ENCODE peak calls at places on chromosomes 13 and 19, in four cellular contexts. One of them, this sample, is unnamed.

GRCh38 chr13:44199627-44200207 is 173.9 kb upstream of the SERP2 start:
- DNase-seq in GM12878: no peak
- DNase-seq in K562: no peak
- DNase-seq in HCT116: no peak
- DNase-seq in this sample: no peak

GRCh38 chr13:61891420-61891819 is 475.8 kb upstream of the PCDH20 start:
- DNase-seq in GM12878: no peak
- DNase-seq in K562: no peak
- DNase-seq in HCT116: no peak
- DNase-seq in this sample: no peak

GRCh38 chr19:56639217-56639616 is 3.7 kb upstream of the SMIM17 start:
- DNase-seq in GM12878: no peak
- DNase-seq in K562: peak
- DNase-seq in HCT116: no peak
- DNase-seq in this sample: no peak

GRCh38 chr19:13883665-13884064 is 6.7 kb downstream of the NANOS3 start:
- DNase-seq in GM12878: no peak
- DNase-seq in K562: peak
- DNase-seq in HCT116: no peak
- DNase-seq in this sample: no peak

GRCh38 chr19:38676023-38676877 is 28.8 kb downstream of the ACTN4 start:
- DNase-seq in GM12878: no peak
- DNase-seq in K562: peak
- DNase-seq in HCT116: no peak
- DNase-seq in this sample: no peak

GRCh38 chr13:34044660-34045080 is 226.7 kb downstream of the RFC3 start:
- DNase-seq in GM12878: no peak
- DNase-seq in K562: no peak
- DNase-seq in HCT116: peak
- DNase-seq in this sample: no peak

GRCh38 chr19:53959176-53959757 is 3.5 kb upstream of the CACNG8 start:
- DNase-seq in GM12878: no peak
- DNase-seq in K562: no peak
- DNase-seq in HCT116: no peak
- DNase-seq in this sample: no peak

GRCh38 chr13:100818706-100819105 is 144.1 kb upstream of the TMTC4 start:
- DNase-seq in GM12878: no peak
- DNase-seq in K562: no peak
- DNase-seq in HCT116: no peak
- DNase-seq in this sample: no peak

GRCh38 chr19:14369399-14370168 is 11.7 kb upstream of the ADGRE5 start:
- DNase-seq in GM12878: no peak
- DNase-seq in K562: peak
- DNase-seq in HCT116: no peak
- DNase-seq in this sample: no peak

GRCh38 chr19:42370068-42370520 is 20.0 kb downstream of the CNFN start:
- DNase-seq in GM12878: no peak
- DNase-seq in K562: peak
- DNase-seq in HCT116: no peak
- DNase-seq in this sample: peak

GRCh38 chr19:46495789-46496099 is at the start of gene PNMA8B:
- DNase-seq in GM12878: no peak
- DNase-seq in K562: peak
- DNase-seq in HCT116: no peak
- DNase-seq in this sample: peak

GRCh38 chr13:34207334-34207733 is 389.4 kb downstream of the RFC3 start:
- DNase-seq in GM12878: no peak
- DNase-seq in K562: no peak
- DNase-seq in HCT116: no peak
- DNase-seq in this sample: no peak

GRCh38 chr13:57637515-57637914 is 6.0 kb downstream of the PCDH17 start:
- DNase-seq in GM12878: no peak
- DNase-seq in K562: no peak
- DNase-seq in HCT116: no peak
- DNase-seq in this sample: no peak
- TF ChIP-seq EGR1 in GM12878: no peak
- TF ChIP-seq EGR1 in K562: no peak
- TF ChIP-seq EGR1 in HCT116: no peak
- TF ChIP-seq EGR1 in this sample: no peak

GRCh38 chr13:109687559-109688448 is 98.6 kb downstream of the IRS2 start:
- DNase-seq in GM12878: no peak
- DNase-seq in K562: no peak
- DNase-seq in HCT116: no peak
- DNase-seq in this sample: no peak
- TF ChIP-seq EGR1 in GM12878: no peak
- TF ChIP-seq EGR1 in K562: no peak
- TF ChIP-seq EGR1 in HCT116: no peak
- TF ChIP-seq EGR1 in this sample: no peak

GRCh38 chr13:22648325-22648758 is 532.4 kb upstream of the SGCG start:
- DNase-seq in GM12878: no peak
- DNase-seq in K562: no peak
- DNase-seq in HCT116: no peak
- DNase-seq in this sample: no peak
- TF ChIP-seq EGR1 in GM12878: no peak
- TF ChIP-seq EGR1 in K562: no peak
- TF ChIP-seq EGR1 in HCT116: no peak
- TF ChIP-seq EGR1 in this sample: no peak

GRCh38 chr19:48319647-48320537 is 5.5 kb upstream of the EMP3 start:
- DNase-seq in GM12878: no peak
- DNase-seq in K562: peak
- DNase-seq in HCT116: peak
- DNase-seq in this sample: peak

GRCh38 chr19:48315712-48316111 is 9.6 kb upstream of the EMP3 start:
- DNase-seq in GM12878: no peak
- DNase-seq in K562: no peak
- DNase-seq in HCT116: no peak
- DNase-seq in this sample: no peak

GRCh38 chr19:48321622-48322591 is 3.4 kb upstream of the EMP3 start:
- DNase-seq in GM12878: peak
- DNase-seq in K562: peak
- DNase-seq in HCT116: peak
- DNase-seq in this sample: peak

GRCh38 chr19:48321372-48321621 is 4.1 kb upstream of the EMP3 start:
- DNase-seq in GM12878: peak
- DNase-seq in K562: peak
- DNase-seq in HCT116: peak
- DNase-seq in this sample: no peak

DNA sequence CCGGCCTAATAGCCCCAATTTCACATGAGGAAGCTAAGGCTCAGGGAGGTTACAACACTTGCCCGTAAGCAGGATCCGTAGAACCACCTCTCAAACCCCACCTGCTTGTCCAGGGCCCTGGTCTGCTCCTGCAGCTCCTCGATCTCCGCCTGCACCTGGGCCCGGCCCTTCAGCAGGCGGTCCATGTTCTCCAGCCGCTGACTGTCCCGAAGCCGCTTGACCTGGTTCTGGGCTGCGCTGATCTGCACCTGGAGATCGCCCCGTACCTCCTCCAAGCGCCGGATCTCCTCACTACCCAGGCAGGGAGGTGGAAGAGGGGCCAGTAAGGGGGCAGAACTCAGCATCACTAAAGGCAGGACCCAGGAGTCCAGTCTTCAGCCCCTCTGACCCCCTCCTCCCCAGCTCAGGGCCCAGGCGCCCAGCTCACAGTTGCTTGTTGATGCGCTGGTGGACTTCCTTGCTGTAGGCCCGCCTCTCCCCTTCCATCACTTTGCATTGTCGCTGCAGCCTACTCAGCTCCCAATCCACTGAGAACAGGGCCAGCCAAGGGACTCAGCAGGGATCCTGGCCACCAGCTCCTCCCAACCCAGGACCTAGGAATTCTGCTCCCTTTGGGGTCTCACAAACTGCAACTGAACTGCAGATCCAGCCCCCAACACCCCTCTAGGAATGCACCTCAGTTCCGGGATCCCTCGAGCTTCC is 6.9 kb upstream of the EMP3 start:
- DNase-seq in GM12878: no peak
- DNase-seq in K562: no peak
- DNase-seq in HCT116: no peak
- DNase-seq in this sample: no peak
- TF ChIP-seq EGR1 in GM12878: no peak
- TF ChIP-seq EGR1 in K562: no peak
- TF ChIP-seq EGR1 in HCT116: no peak
- TF ChIP-seq EGR1 in this sample: no peak

GRCh38 chr13:111480503-111480902 is 160.1 kb downstream of the TEX29 start:
- DNase-seq in GM12878: no peak
- DNase-seq in K562: no peak
- DNase-seq in HCT116: no peak
- DNase-seq in this sample: no peak

GRCh38 chr13:111479412-111479811 is 159.0 kb downstream of the TEX29 start:
- DNase-seq in GM12878: no peak
- DNase-seq in K562: no peak
- DNase-seq in HCT116: no peak
- DNase-seq in this sample: no peak

GRCh38 chr13:111482806-111483620 is 162.6 kb downstream of the TEX29 start:
- DNase-seq in GM12878: no peak
- DNase-seq in K562: no peak
- DNase-seq in HCT116: no peak
- DNase-seq in this sample: no peak

GRCh38 chr13:111482126-111482525 is 161.7 kb downstream of the TEX29 start:
- DNase-seq in GM12878: no peak
- DNase-seq in K562: no peak
- DNase-seq in HCT116: no peak
- DNase-seq in this sample: no peak

GRCh38 chr13:111480976-111481375 is 160.5 kb downstream of the TEX29 start:
- DNase-seq in GM12878: no peak
- DNase-seq in K562: no peak
- DNase-seq in HCT116: no peak
- DNase-seq in this sample: no peak
- TF ChIP-seq EGR1 in GM12878: no peak
- TF ChIP-seq EGR1 in K562: no peak
- TF ChIP-seq EGR1 in HCT116: no peak
- TF ChIP-seq EGR1 in this sample: no peak

GRCh38 chr19:34480971-34481821 is at the start of gene WTIP:
- DNase-seq in GM12878: no peak
- DNase-seq in K562: no peak
- DNase-seq in HCT116: peak
- DNase-seq in this sample: no peak

GRCh38 chr19:34482380-34483250 is 1.1 kb downstream of the WTIP start:
- DNase-seq in GM12878: no peak
- DNase-seq in K562: no peak
- DNase-seq in HCT116: no peak
- DNase-seq in this sample: peak

GRCh38 chr19:34481861-34482379 is 362 bp downstream of the WTIP start:
- DNase-seq in GM12878: no peak
- DNase-seq in K562: no peak
- DNase-seq in HCT116: no peak
- DNase-seq in this sample: no peak

GRCh38 chr19:34480491-34480890 is 1.1 kb upstream of the WTIP start:
- DNase-seq in GM12878: no peak
- DNase-seq in K562: no peak
- DNase-seq in HCT116: no peak
- DNase-seq in this sample: peak

DNA sequence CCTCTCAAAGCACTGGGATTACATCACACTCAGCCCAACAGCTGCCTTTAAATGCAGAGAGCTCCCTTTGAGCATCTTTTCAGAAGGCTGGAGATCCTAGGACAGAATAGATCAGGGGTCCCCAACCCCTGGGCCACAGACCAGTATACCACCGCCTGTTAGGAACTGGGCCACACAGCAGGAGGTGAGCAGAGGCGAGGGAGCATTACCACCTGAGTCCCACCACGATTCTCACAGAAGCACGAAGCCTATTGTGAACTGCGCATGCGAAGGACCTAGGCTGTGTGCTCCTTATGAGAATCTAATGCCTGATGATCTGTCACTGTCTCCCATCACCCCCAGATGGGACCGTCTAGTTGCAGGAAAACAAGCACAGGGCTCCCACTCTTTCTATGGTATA is 2.2 kb upstream of the WTIP start:
- DNase-seq in GM12878: no peak
- DNase-seq in K562: no peak
- DNase-seq in HCT116: no peak
- DNase-seq in this sample: no peak
- TF ChIP-seq EGR1 in GM12878: no peak
- TF ChIP-seq EGR1 in K562: no peak
- TF ChIP-seq EGR1 in HCT116: no peak
- TF ChIP-seq EGR1 in this sample: no peak

GRCh38 chr19:17948474-17948966 is 15.7 kb downstream of the CCDC124 start:
- DNase-seq in GM12878: no peak
- DNase-seq in K562: no peak
- DNase-seq in HCT116: no peak
- DNase-seq in this sample: no peak

GRCh38 chr19:17949956-17950309 is 17.0 kb upstream of the KCNN1 start:
- DNase-seq in GM12878: no peak
- DNase-seq in K562: no peak
- DNase-seq in HCT116: no peak
- DNase-seq in this sample: peak

GRCh38 chr19:17947815-17948473 is 15.1 kb downstream of the CCDC124 start:
- DNase-seq in GM12878: no peak
- DNase-seq in K562: peak
- DNase-seq in HCT116: peak
- DNase-seq in this sample: peak

GRCh38 chr19:17950310-17951150 is 16.4 kb upstream of the KCNN1 start:
- DNase-seq in GM12878: no peak
- DNase-seq in K562: peak
- DNase-seq in HCT116: no peak
- DNase-seq in this sample: peak

DNA sequence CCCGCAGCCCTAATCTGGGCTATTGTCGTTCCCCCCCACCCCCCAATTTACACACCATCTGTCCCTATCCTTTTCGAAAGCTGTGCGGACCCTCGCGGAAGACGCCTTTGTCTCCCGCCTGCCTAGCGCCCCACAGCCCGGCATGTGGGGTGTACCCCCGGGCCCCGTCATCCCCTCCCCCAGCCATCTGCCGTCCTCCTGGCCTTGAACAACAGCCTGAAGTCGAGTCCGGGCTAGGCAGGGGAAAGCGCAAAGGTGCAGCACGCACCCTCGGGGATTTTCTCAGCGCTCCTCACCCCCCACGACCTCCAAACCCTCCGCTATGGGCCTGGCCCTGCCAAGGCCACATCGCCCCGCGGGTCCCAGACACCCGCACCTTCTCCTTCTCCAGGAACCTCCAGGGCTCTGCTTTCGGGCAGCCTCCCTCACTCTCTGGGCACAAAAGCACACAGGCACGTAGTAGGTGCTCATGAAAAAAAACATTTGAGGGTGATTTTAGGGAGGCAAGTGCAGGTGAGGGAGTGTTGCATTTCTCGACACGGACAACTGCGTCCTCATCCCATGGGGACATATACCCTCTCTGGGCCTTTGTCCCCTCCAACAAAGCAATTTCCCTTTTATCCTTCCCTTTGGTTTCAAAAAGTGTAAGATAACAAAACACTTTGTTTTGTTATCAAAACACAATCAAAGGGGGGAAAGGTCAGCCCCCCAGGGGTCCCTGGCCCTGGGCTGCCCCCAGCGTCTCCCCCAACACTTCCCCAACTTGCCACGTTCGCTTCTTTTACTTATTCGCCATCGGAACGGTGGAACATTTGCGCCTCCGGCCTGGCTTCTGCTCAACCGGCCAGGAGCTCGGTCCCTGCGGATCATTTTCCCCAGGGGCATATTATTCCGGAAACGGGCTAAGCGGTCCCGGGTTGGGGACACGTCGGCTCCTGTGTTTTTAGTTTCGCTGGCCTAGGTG is 16.4 kb downstream of the CCDC124 start:
- DNase-seq in GM12878: no peak
- DNase-seq in K562: no peak
- DNase-seq in HCT116: no peak
- DNase-seq in this sample: peak
- TF ChIP-seq EGR1 in GM12878: no peak
- TF ChIP-seq EGR1 in K562: no peak
- TF ChIP-seq EGR1 in HCT116: no peak
- TF ChIP-seq EGR1 in this sample: no peak

GRCh38 chr19:1252818-1253513 is 4.6 kb downstream of the MIDN start:
- DNase-seq in GM12878: no peak
- DNase-seq in K562: no peak
- DNase-seq in HCT116: no peak
- DNase-seq in this sample: no peak
- TF ChIP-seq EGR1 in GM12878: no peak
- TF ChIP-seq EGR1 in K562: no peak
- TF ChIP-seq EGR1 in HCT116: no peak
- TF ChIP-seq EGR1 in this sample: no peak